ENCODE peak calls at places on chromosomes 4 and X, in seven cellular contexts. O is mammary epithelial cell, B is cardiac fibroblast, W is HCEC 1CT, Y is RWPE1, M is germinal center, K is HTR-8/SVneo. H is an unnamed sample.

GRCh38 chrX:8820910-8821527 is 19.8 kb upstream of the FAM9A start:
- DNase-seq in O (no peak), B (no peak), W (no peak), Y (no peak), M (no peak), K (no peak), H (no peak)

GRCh38 chr4:127503111-127503510 is 129.6 kb upstream of the INTU start:
- DNase-seq in O (no peak), B (no peak), W (peak), Y (no peak), M (no peak), K (no peak), H (peak)

GRCh38 chr4:81214518-81215218 is 354 bp downstream of the PRKG2 start:
- DNase-seq in O (peak), B (peak), W (peak), Y (peak), M (peak), K (no peak), H (peak)

GRCh38 chrX:57367649-57368048 is 81.1 kb downstream of the FAAH2 start:
- DNase-seq in O (peak), B (peak), W (no peak), Y (no peak), M (no peak), K (no peak), H (no peak)

GRCh38 chrX:115966920-115967319 is 203.6 kb upstream of the AGTR2 start:
- DNase-seq in O (no peak), B (no peak), W (no peak), Y (no peak), M (no peak), K (no peak), H (no peak)

GRCh38 chrX:108307408-108308085 is 130.7 kb downstream of the COL4A6 start:
- DNase-seq in O (no peak), B (peak), W (no peak), Y (no peak), M (no peak), K (no peak), H (peak)

GRCh38 chr4:6695660-6696581 is 2.2 kb downstream of the S100P start:
- DNase-seq in O (peak), B (no peak), W (no peak), Y (peak), M (no peak), K (no peak), H (no peak)

GRCh38 chr4:149835280-149835679 is 19.6 kb upstream of the IQCM start:
- DNase-seq in O (no peak), B (no peak), W (no peak), Y (no peak), M (no peak), K (no peak), H (no peak)

GRCh38 chr4:107561481-107561880 is 158.6 kb downstream of the PAPSS1 start:
- DNase-seq in O (no peak), B (peak), W (no peak), Y (no peak), M (no peak), K (no peak), H (peak)

GRCh38 chrX:29535212-29536162 is 679.9 kb upstream of the MAGEB2 start:
- DNase-seq in O (peak), B (peak), W (peak), Y (peak), M (no peak), K (peak), H (peak)

GRCh38 chr4:3768842-3769641 is 2.9 kb downstream of the ADRA2C start:
- DNase-seq in O (no peak), B (no peak), W (no peak), Y (no peak), M (no peak), K (no peak), H (no peak)

GRCh38 chr4:45102716-45103115 is 376.4 kb upstream of the GNPDA2 start:
- DNase-seq in O (peak), B (no peak), W (no peak), Y (no peak), M (no peak), K (no peak), H (no peak)

GRCh38 chrX:37666516-37666915 is 19.1 kb upstream of the XK start:
- DNase-seq in O (no peak), B (no peak), W (no peak), Y (no peak), M (no peak), K (no peak), H (peak)

GRCh38 chrX:154348114-154348531 is 26.3 kb downstream of the FLNA start:
- DNase-seq in O (no peak), B (peak), W (peak), Y (no peak), M (no peak), K (no peak), H (no peak)

GRCh38 chr4:99390060-99390459 is 37.5 kb upstream of the ADH1C start:
- DNase-seq in O (no peak), B (peak), W (peak), Y (no peak), M (no peak), K (no peak), H (peak)